ENCODE peak calls at places on chromosomes 12 and 14, in four cellular contexts. F, N, C and T are unnamed samples.

GRCh38 chr14:33475623-33476022 is 475.3 kb downstream of the EGLN3 start:
- DNase-seq in F (no peak), N (no peak), C (no peak), T (no peak)

GRCh38 chr12:123389560-123390351 is 5.8 kb downstream of the KMT5A start:
- DNase-seq in F (no peak), N (peak; percentile 8), C (peak; percentile 8), T (peak; percentile 28)

GRCh38 chr12:29168000-29168399 is 18.9 kb downstream of the FAR2 start:
- DNase-seq in F (no peak), N (no peak), C (no peak), T (no peak)

GRCh38 chr14:104882325-104882973 is 17.4 kb downstream of the CEP170B start:
- DNase-seq in F (peak; percentile 0), N (no peak), C (no peak), T (no peak)

GRCh38 chr12:3272958-3273357 is 195.8 kb downstream of the TSPAN9 start:
- DNase-seq in F (no peak), N (no peak), C (no peak), T (no peak)

GRCh38 chr12:49059385-49060232 is 985 bp downstream of the KMT2D start:
- DNase-seq in F (no peak), N (peak; percentile 6), C (no peak), T (peak; percentile 59)

GRCh38 chr14:33435911-33436310 is 497.2 kb downstream of the NPAS3 start:
- DNase-seq in F (no peak), N (no peak), C (no peak), T (no peak)

GRCh38 chr12:103241184-103241583 is 254.6 kb downstream of the C12orf42 start:
- DNase-seq in F (peak; percentile 99), N (no peak), C (no peak), T (no peak)

GRCh38 chr14:36773136-36773540 is 111.5 kb downstream of the PAX9 start:
- DNase-seq in F (peak; percentile 42), N (no peak), C (no peak), T (no peak)

GRCh38 chr12:46368684-46369083 is 3.9 kb downstream of the SLC38A2 start:
- DNase-seq in F (no peak), N (no peak), C (no peak), T (no peak)

GRCh38 chr12:3542911-3543310 is 51.9 kb downstream of the PRMT8 start:
- DNase-seq in F (no peak), N (no peak), C (no peak), T (no peak)

GRCh38 chr14:104794641-104795467 is 694 bp downstream of the AKT1 start:
- DNase-seq in F (no peak), N (no peak), C (no peak), T (peak; percentile 69)

GRCh38 chr14:27528328-27528727 is 930.5 kb upstream of the NOVA1 start:
- DNase-seq in F (peak; percentile 19), N (no peak), C (no peak), T (no peak)

GRCh38 chr14:49250109-49250508 is 336.1 kb downstream of the RPS29 start:
- DNase-seq in F (no peak), N (no peak), C (no peak), T (no peak)

GRCh38 chr12:93567174-93567573 is 5.3 kb upstream of the SOCS2 start:
- DNase-seq in F (no peak), N (no peak), C (no peak), T (no peak)

GRCh38 chr12:11684393-11684792 is 34.9 kb downstream of the ETV6 start:
- DNase-seq in F (no peak), N (no peak), C (no peak), T (no peak)

GRCh38 chr12:4849024-4849594 is 60.6 kb upstream of the KCNA1 start:
- DNase-seq in F (no peak), N (peak; percentile 21), C (no peak), T (no peak)

GRCh38 chr12:130932061-130932650 is 21.6 kb upstream of the ADGRD1 start:
- DNase-seq in F (no peak), N (no peak), C (no peak), T (no peak)

GRCh38 chr12:25949343-25949742 is 9.1 kb upstream of the RASSF8 start:
- DNase-seq in F (no peak), N (no peak), C (no peak), T (no peak)

GRCh38 chr14:63174760-63175191 is 29.5 kb upstream of the RHOJ start:
- DNase-seq in F (peak; percentile 4), N (no peak), C (no peak), T (no peak)

GRCh38 chr12:52079576-52080402 is at the start of gene SMIM41:
- DNase-seq in F (no peak), N (no peak), C (no peak), T (no peak)

GRCh38 chr14:52663850-52664249 is 31.5 kb downstream of the ERO1A start:
- DNase-seq in F (no peak), N (no peak), C (no peak), T (no peak)

GRCh38 chr14:96489327-96489726 is 12.9 kb upstream of the PAPOLA start:
- DNase-seq in F (no peak), N (no peak), C (no peak), T (no peak)